ENCODE peak calls at places on chromosome 5, in ten cellular contexts. P is transverse colon, E is lung, Q is Panc1, X is lower lobe of right lung, T is cardiac muscle cell, H is prostate gland, Z is HFFc6, I is tibial nerve, O is activated B cell treated with CpG ODN at 0.5 μM for 24 hours. K is an unnamed sample.

GRCh38 chr5:137735531-137736284 is at the start of gene KLHL3:
- DNase-seq in I (no peak), Q (no peak), O (peak), P (peak), Z (no peak), T (peak), E (peak), X (peak), H (no peak), K (peak)

GRCh38 chr5:108259306-108259705 is 122.6 kb downstream of the FBXL17 start:
- DNase-seq in I (no peak), P (no peak), T (peak), X (no peak), Z (peak), Q (no peak), O (no peak), H (no peak), E (no peak), K (no peak)

GRCh38 chr5:176648467-176649194 is 1.3 kb downstream of the TSPAN17 start:
- DNase-seq in H (no peak), O (no peak), Z (no peak), X (no peak), T (no peak), Q (no peak), E (no peak), I (no peak), P (no peak), K (no peak)

GRCh38 chr5:51621156-51621555 is 237.9 kb downstream of the ISL1 start:
- DNase-seq in P (no peak), H (no peak), I (no peak), T (no peak), Q (no peak), O (no peak), Z (no peak), X (no peak), E (no peak), K (no peak)

GRCh38 chr5:157924931-157925729 is 66.2 kb upstream of the CLINT1 start:
- DNase-seq in T (no peak), P (peak), E (peak), O (no peak), X (no peak), Q (no peak), Z (no peak), I (no peak), H (no peak), K (no peak)

GRCh38 chr5:71969464-71969863 is 137.8 kb upstream of the MAP1B start:
- DNase-seq in I (no peak), H (no peak), P (no peak), E (no peak), T (no peak), O (no peak), Z (no peak), Q (no peak), X (no peak), K (no peak)

GRCh38 chr5:998276-998974 is 10.2 kb upstream of the NKD2 start:
- DNase-seq in Q (no peak), Z (no peak), O (no peak), P (no peak), X (peak), H (no peak), E (no peak), T (no peak), I (peak), K (no peak)

GRCh38 chr5:82720213-82720612 is 357.0 kb downstream of the TMEM167A start:
- DNase-seq in X (no peak), H (no peak), I (no peak), P (no peak), O (no peak), Z (no peak), Q (no peak), E (no peak), T (no peak), K (no peak)

GRCh38 chr5:98938459-98938858 is 9.7 kb upstream of the CHD1 start:
- DNase-seq in Q (no peak), E (no peak), H (no peak), I (no peak), O (no peak), Z (peak), P (no peak), X (no peak), T (peak), K (no peak)

GRCh38 chr5:78504726-78505431 is 143.7 kb downstream of the LHFPL2 start:
- DNase-seq in H (peak), Z (peak), P (peak), T (peak), X (peak), E (peak), I (peak), O (no peak), Q (no peak), K (peak)

GRCh38 chr5:37882636-37883035 is 42.8 kb upstream of the GDNF start:
- DNase-seq in T (no peak), P (no peak), Z (peak), Q (no peak), E (no peak), O (no peak), X (no peak), I (no peak), H (no peak), K (no peak)

GRCh38 chr5:3602713-3603502 is 7.3 kb downstream of the IRX1 start:
- DNase-seq in Z (no peak), H (peak), P (no peak), I (no peak), O (no peak), T (peak), X (peak), E (peak), Q (no peak), K (no peak)

GRCh38 chr5:170263906-170264305 is 31.1 kb downstream of the C5orf58 start:
- DNase-seq in P (no peak), O (no peak), T (no peak), Z (no peak), H (no peak), E (no peak), I (no peak), Q (no peak), X (no peak), K (no peak)

GRCh38 chr5:178077751-178078150 is 35.6 kb upstream of the N4BP3 start:
- DNase-seq in E (no peak), Q (no peak), H (no peak), X (no peak), P (no peak), I (no peak), Z (no peak), T (peak), O (no peak), K (no peak)

GRCh38 chr5:95759634-95760033 is 28.5 kb downstream of the RHOBTB3 start:
- DNase-seq in T (no peak), H (peak), Q (no peak), P (no peak), O (no peak), X (no peak), I (no peak), Z (peak), E (no peak), K (no peak)

GRCh38 chr5:160970605-160971191 is 118.7 kb upstream of the ATP10B start:
- DNase-seq in I (no peak), H (no peak), X (no peak), Q (no peak), Z (no peak), P (no peak), O (no peak), T (peak), E (no peak), K (no peak)

GRCh38 chr5:145975001-145975360 is 38.6 kb downstream of the SH3RF2 start:
- DNase-seq in X (no peak), I (no peak), E (no peak), P (no peak), Z (no peak), T (no peak), Q (no peak), O (no peak), H (no peak), K (no peak)

GRCh38 chr5:175214152-175214551 is 229.8 kb downstream of the DRD1 start:
- DNase-seq in I (no peak), T (no peak), H (peak), P (no peak), X (no peak), O (no peak), Z (peak), E (peak), Q (peak), K (no peak)

GRCh38 chr5:177336603-177337494 is 14.6 kb downstream of the LMAN2 start:
- DNase-seq in P (no peak), H (no peak), E (no peak), Z (no peak), O (no peak), Q (no peak), X (peak), I (no peak), T (no peak), K (no peak)

GRCh38 chr5:127288676-127289075 is 1.9 kb upstream of the MEGF10 start:
- DNase-seq in H (no peak), Z (no peak), X (no peak), T (no peak), I (no peak), O (no peak), P (no peak), E (no peak), Q (no peak), K (no peak)

GRCh38 chr5:9861664-9862256 is 231.6 kb upstream of the TAS2R1 start:
- DNase-seq in H (no peak), T (peak), E (no peak), P (no peak), I (no peak), O (no peak), Q (no peak), Z (peak), X (no peak), K (no peak)

GRCh38 chr5:138611295-138612220 is 36.4 kb upstream of the HSPA9 start:
- DNase-seq in Z (no peak), T (peak), X (no peak), P (no peak), H (no peak), Q (no peak), I (no peak), O (no peak), E (no peak), K (peak)

GRCh38 chr5:30436718-30437117 is 756.8 kb upstream of the CDH6 start:
- DNase-seq in O (no peak), E (no peak), P (no peak), H (no peak), Q (no peak), X (no peak), T (no peak), I (no peak), Z (no peak), K (no peak)

GRCh38 chr5:39759696-39760095 is 334.9 kb upstream of the DAB2 start:
- DNase-seq in Z (no peak), X (no peak), P (no peak), O (no peak), Q (no peak), H (no peak), T (no peak), E (no peak), I (no peak), K (no peak)

GRCh38 chr5:6827815-6828214 is 114.6 kb downstream of the TENT4A start:
- DNase-seq in T (peak), O (no peak), Q (no peak), E (no peak), P (no peak), H (no peak), Z (no peak), I (no peak), X (no peak), K (no peak)

GRCh38 chr5:157108961-157109360 is at the start of gene HAVCR2:
- DNase-seq in T (no peak), I (no peak), Z (no peak), P (peak), X (peak), E (no peak), Q (no peak), H (peak), O (no peak), K (no peak)

GRCh38 chr5:83628360-83628759 is 92.3 kb downstream of the HAPLN1 start:
- DNase-seq in I (no peak), T (no peak), Q (no peak), O (no peak), Z (peak), P (no peak), E (no peak), X (no peak), H (no peak), K (no peak)

GRCh38 chr5:14364096-14364495 is 217.5 kb upstream of the OTULINL start:
- DNase-seq in H (no peak), O (no peak), P (no peak), I (no peak), X (no peak), E (no peak), Q (no peak), T (no peak), Z (no peak), K (no peak)

GRCh38 chr5:150510460-150511263 is 2.7 kb downstream of the NDST1 start:
- DNase-seq in Z (no peak), E (peak), P (peak), I (no peak), H (peak), T (no peak), Q (no peak), O (no peak), X (peak), K (no peak)

GRCh38 chr5:35237580-35238376 is 7.5 kb upstream of the PRLR start:
- DNase-seq in I (no peak), O (no peak), X (no peak), T (no peak), H (no peak), Z (no peak), P (no peak), E (no peak), Q (no peak), K (no peak)

GRCh38 chr5:177023247-177023703 is 779 bp downstream of the ZNF346 start:
- DNase-seq in H (no peak), X (no peak), O (peak), P (no peak), Z (no peak), I (no peak), Q (no peak), T (peak), E (no peak), K (no peak)

DNA sequence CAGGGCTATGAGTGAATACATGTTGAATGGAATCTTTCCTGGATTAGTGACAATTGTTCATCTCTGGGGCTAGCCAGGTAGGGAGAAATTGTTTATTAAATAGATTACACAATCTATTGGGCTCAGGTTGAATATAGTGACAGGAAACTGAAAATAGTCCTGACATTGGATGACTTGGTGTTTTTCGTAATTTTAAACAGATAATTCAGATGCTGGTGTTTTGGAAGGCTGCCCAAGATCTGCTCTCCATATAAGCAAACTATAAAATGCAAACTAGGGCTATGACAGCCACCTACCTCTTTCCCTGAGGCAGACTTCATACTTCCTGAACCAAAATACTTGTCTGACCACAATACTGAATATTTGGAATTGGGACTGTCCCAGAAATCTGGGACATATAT is 99.1 kb downstream of the ENC1 start:
- DNase-seq in P (no peak), E (no peak), O (no peak), T (no peak), Z (peak), I (no peak), X (no peak), Q (no peak), H (no peak), K (no peak)
- TF ChIP-seq CTCF in P (no peak), E (no peak), O (no peak), T (no peak), Z (no peak), I (no peak), X (no peak), Q (no peak), H (no peak), K (no peak)

GRCh38 chr5:88979244-88979643 is 96.3 kb upstream of the MEF2C start:
- DNase-seq in O (no peak), I (no peak), H (no peak), Q (no peak), Z (no peak), T (no peak), X (no peak), E (no peak), P (no peak), K (no peak)
- TF ChIP-seq CTCF in O (no peak), I (no peak), H (no peak), Q (no peak), Z (no peak), T (no peak), X (no peak), E (no peak), P (no peak), K (no peak)

DNA sequence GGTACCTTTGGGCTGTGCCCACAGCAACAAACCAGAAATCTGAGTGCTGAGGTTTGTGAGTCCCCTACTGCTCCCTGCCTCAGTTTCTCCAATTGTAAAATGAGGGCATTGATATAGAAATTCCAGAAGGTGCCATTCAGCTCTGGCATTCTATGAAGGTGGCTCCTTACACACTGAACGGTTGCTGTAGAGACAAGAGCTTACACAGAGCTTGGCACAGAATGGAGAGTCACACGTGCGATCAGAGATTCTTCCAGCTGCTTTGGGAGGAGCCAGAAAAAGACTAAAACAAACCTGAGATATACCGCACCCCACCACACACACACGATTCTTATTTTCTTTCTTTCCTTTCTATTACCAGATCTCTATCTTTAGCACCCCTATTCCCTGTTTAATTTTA is 122.7 kb downstream of the SLIT3 start:
- DNase-seq in Z (no peak), I (no peak), Q (no peak), H (no peak), X (no peak), P (no peak), T (no peak), E (no peak), O (no peak), K (no peak)
- TF ChIP-seq CTCF in Z (no peak), I (no peak), Q (no peak), H (no peak), X (no peak), P (no peak), T (no peak), E (no peak), O (no peak), K (no peak)

GRCh38 chr5:152388610-152389009 is 16.5 kb downstream of the NMUR2 start:
- DNase-seq in O (no peak), Q (no peak), P (no peak), Z (no peak), E (no peak), X (no peak), T (no peak), I (no peak), H (no peak), K (no peak)

GRCh38 chr5:152393420-152393819 is 11.7 kb downstream of the NMUR2 start:
- DNase-seq in E (no peak), Q (no peak), H (no peak), T (no peak), P (no peak), X (no peak), O (no peak), I (no peak), Z (no peak), K (no peak)

DNA sequence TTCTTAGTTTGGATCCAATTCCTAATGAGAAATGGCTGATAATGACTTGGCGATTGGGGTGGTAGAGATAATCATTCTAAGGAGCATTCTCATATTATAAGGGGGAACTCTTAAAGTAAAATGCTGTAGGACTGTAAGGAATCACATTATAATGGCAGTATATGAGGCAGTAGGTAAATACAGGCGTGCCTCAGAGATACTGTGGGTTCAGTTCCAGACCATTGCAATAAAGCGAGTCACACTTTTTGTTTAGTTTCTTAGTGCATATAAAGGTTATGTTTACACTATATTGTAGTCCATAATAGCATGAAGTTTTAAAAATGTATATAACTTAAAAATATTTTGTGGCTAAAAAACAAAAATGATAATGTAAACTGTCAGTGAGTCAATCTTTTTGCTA is 15.9 kb downstream of the NMUR2 start:
- DNase-seq in Z (no peak), T (no peak), O (no peak), H (no peak), I (no peak), X (no peak), P (no peak), E (no peak), Q (no peak), K (no peak)
- TF ChIP-seq CTCF in Z (no peak), T (no peak), O (no peak), H (no peak), I (no peak), X (no peak), P (no peak), E (no peak), Q (no peak), K (no peak)

GRCh38 chr5:140575309-140575708 is 10.7 kb downstream of the SLC35A4 start:
- DNase-seq in P (peak), O (no peak), X (peak), I (peak), E (peak), T (no peak), H (peak), Z (peak), Q (no peak), K (no peak)
- TF ChIP-seq CTCF in P (peak), O (no peak), X (peak), I (peak), E (peak), T (peak), H (no peak), Z (peak), Q (peak), K (no peak)

GRCh38 chr5:75052461-75053285 is at the start of gene GCNT4:
- DNase-seq in O (no peak), X (peak), H (peak), E (peak), T (peak), I (no peak), Z (peak), P (peak), Q (no peak), K (peak)

GRCh38 chr5:75049581-75050274 is 2.6 kb downstream of the GCNT4 start:
- DNase-seq in H (peak), O (no peak), I (no peak), Z (peak), Q (peak), P (peak), X (peak), T (peak), E (peak), K (no peak)

GRCh38 chr5:75051217-75051751 is 1.1 kb downstream of the GCNT4 start:
- DNase-seq in O (no peak), E (no peak), I (no peak), X (no peak), Z (no peak), Q (no peak), H (no peak), T (no peak), P (peak), K (no peak)

GRCh38 chr5:75048457-75048953 is 3.9 kb downstream of the GCNT4 start:
- DNase-seq in T (no peak), I (no peak), P (no peak), O (no peak), X (no peak), Z (no peak), Q (no peak), E (no peak), H (no peak), K (no peak)

DNA sequence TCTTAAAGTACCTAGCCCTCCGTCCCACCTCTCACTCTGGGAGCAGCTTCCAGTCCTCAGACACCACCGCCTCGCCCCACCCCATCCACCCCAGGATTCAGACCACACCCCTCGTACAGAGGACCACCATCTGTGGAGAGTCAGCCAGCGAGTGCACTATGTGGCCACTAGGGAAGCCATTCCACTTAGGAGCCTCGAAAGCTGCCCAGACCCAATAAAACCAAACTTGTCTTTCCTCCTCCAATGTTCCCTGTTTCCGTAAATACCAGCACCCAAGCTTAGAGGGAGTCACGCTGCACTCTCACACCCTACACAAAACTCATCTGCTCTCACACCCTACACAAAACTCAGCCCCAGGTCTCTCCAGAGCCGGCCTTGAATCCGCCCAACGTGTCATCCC is 1.9 kb downstream of the GCNT4 start:
- DNase-seq in O (no peak), X (no peak), P (no peak), T (peak), H (no peak), Q (no peak), E (no peak), I (no peak), Z (no peak), K (no peak)
- TF ChIP-seq CTCF in O (no peak), X (no peak), P (no peak), T (peak), H (no peak), Q (peak), E (no peak), I (no peak), Z (no peak), K (no peak)

GRCh38 chr5:172645271-172645670 is 4.2 kb downstream of the NEURL1B start:
- DNase-seq in E (no peak), X (no peak), Z (no peak), H (no peak), Q (no peak), P (no peak), T (peak), I (no peak), O (no peak), K (no peak)

GRCh38 chr5:172647341-172648007 is 6.4 kb downstream of the NEURL1B start:
- DNase-seq in O (no peak), Z (no peak), T (no peak), E (no peak), Q (no peak), X (no peak), P (peak), H (no peak), I (no peak), K (no peak)

GRCh38 chr5:172648008-172648359 is 6.9 kb downstream of the NEURL1B start:
- DNase-seq in E (peak), P (no peak), Q (no peak), I (no peak), O (no peak), Z (no peak), X (no peak), H (no peak), T (no peak), K (no peak)

GRCh38 chr5:172648755-172649154 is 7.7 kb downstream of the NEURL1B start:
- DNase-seq in X (no peak), H (no peak), O (no peak), Z (no peak), P (no peak), I (no peak), Q (no peak), E (no peak), T (no peak), K (no peak)

GRCh38 chr5:172646716-172647285 is 5.7 kb downstream of the NEURL1B start:
- DNase-seq in Q (no peak), P (peak), Z (no peak), E (no peak), X (no peak), T (peak), I (no peak), O (no peak), H (no peak), K (no peak)
- TF ChIP-seq CTCF in Q (peak), P (peak), Z (peak), E (no peak), X (peak), T (peak), I (no peak), O (no peak), H (no peak), K (no peak)